ENCODE peak calls at places on chromosome 2, in seven cellular contexts. O is upper lobe of left lung, M is HCT116, Z is Panc1, H is K562, F is GM12878, Q is GM23338. D is an unnamed sample.

GRCh38 chr2:34031097-34031496 is 432.0 kb upstream of the FAM98A start:
- ATAC-seq in O (no peak), M (no peak), Z (no peak), H (no peak), F (no peak), Q (no peak), D (peak)

GRCh38 chr2:231185050-231185725 is 13.2 kb upstream of the ARMC9 start:
- ATAC-seq in O (no peak), M (no peak), Z (no peak), H (no peak), F (no peak), Q (no peak), D (no peak)

GRCh38 chr2:55992465-55992864 is 68.9 kb upstream of the EFEMP1 start:
- ATAC-seq in O (peak), M (no peak), Z (peak), H (no peak), F (no peak), Q (no peak), D (peak)

GRCh38 chr2:1656326-1656960 is 87.9 kb downstream of the PXDN start:
- ATAC-seq in O (no peak), M (peak), Z (peak), H (peak), F (no peak), Q (peak), D (no peak)

GRCh38 chr2:64325852-64326577 is 127.9 kb upstream of the LGALSL start:
- ATAC-seq in O (no peak), M (no peak), Z (no peak), H (peak), F (peak), Q (no peak), D (no peak)

GRCh38 chr2:11997142-11997541 is 250.7 kb downstream of the LPIN1 start:
- ATAC-seq in O (no peak), M (no peak), Z (no peak), H (no peak), F (peak), Q (no peak), D (no peak)

GRCh38 chr2:179104736-179105135 is 54.8 kb upstream of the CCDC141 start:
- ATAC-seq in O (peak), M (no peak), Z (peak), H (no peak), F (no peak), Q (no peak), D (peak)

GRCh38 chr2:206642075-206643025 is at the start of gene FAM237A:
- ATAC-seq in O (peak), M (no peak), Z (no peak), H (peak), F (peak), Q (peak), D (no peak)

GRCh38 chr2:26251893-26252292 is 7.2 kb downstream of the HADHB start:
- ATAC-seq in O (no peak), M (no peak), Z (no peak), H (peak), F (peak), Q (peak), D (peak)

GRCh38 chr2:77191665-77192064 is 330.5 kb downstream of the LRRTM4 start:
- ATAC-seq in O (no peak), M (no peak), Z (no peak), H (no peak), F (no peak), Q (no peak), D (no peak)

GRCh38 chr2:140842110-140842509 is 1288.7 kb downstream of the LRP1B start:
- ATAC-seq in O (no peak), M (no peak), Z (no peak), H (no peak), F (no peak), Q (no peak), D (no peak)

GRCh38 chr2:12796617-12797016 is 79.9 kb downstream of the TRIB2 start:
- ATAC-seq in O (no peak), M (no peak), Z (no peak), H (no peak), F (no peak), Q (no peak), D (peak)

GRCh38 chr2:216590780-216591179 is 42.4 kb upstream of the IGFBP2 start:
- ATAC-seq in O (no peak), M (peak), Z (no peak), H (peak), F (no peak), Q (peak), D (peak)

GRCh38 chr2:174233771-174234275 is 14.5 kb downstream of the OLA1 start:
- ATAC-seq in O (no peak), M (no peak), Z (no peak), H (no peak), F (peak), Q (no peak), D (no peak)

GRCh38 chr2:24272161-24272802 is 88.1 kb downstream of the ITSN2 start:
- ATAC-seq in O (no peak), M (no peak), Z (no peak), H (no peak), F (no peak), Q (no peak), D (no peak)

GRCh38 chr2:72115361-72116080 is 32.1 kb downstream of the CYP26B1 start:
- ATAC-seq in O (peak), M (peak), Z (peak), H (peak), F (no peak), Q (peak), D (peak)

GRCh38 chr2:42921162-42921550 is 128.8 kb upstream of the HAAO start:
- ATAC-seq in O (no peak), M (no peak), Z (no peak), H (peak), F (no peak), Q (no peak), D (no peak)

GRCh38 chr2:222690564-222691200 is 19.2 kb downstream of the MOGAT1 start:
- ATAC-seq in O (peak), M (peak), Z (peak), H (peak), F (peak), Q (peak), D (peak)

GRCh38 chr2:166406374-166406773 is 30.6 kb upstream of the SCN9A start:
- ATAC-seq in O (no peak), M (no peak), Z (no peak), H (no peak), F (no peak), Q (no peak), D (no peak)

GRCh38 chr2:20568501-20569463 is 82.1 kb downstream of the HS1BP3 start:
- ATAC-seq in O (no peak), M (peak), Z (no peak), H (peak), F (no peak), Q (no peak), D (peak)

GRCh38 chr2:38975009-38975408 is 85.3 kb downstream of the ARHGEF33 start:
- ATAC-seq in O (no peak), M (no peak), Z (no peak), H (no peak), F (no peak), Q (no peak), D (peak)

GRCh38 chr2:171201767-171202166 is 41.1 kb upstream of the TLK1 start:
- ATAC-seq in O (no peak), M (no peak), Z (no peak), H (no peak), F (no peak), Q (no peak), D (no peak)

GRCh38 chr2:26444236-26444635 is 33.7 kb downstream of the OTOF start:
- ATAC-seq in O (no peak), M (no peak), Z (no peak), H (no peak), F (no peak), Q (no peak), D (no peak)

GRCh38 chr2:226190479-226191252 is 609.0 kb downstream of the IRS1 start:
- ATAC-seq in O (no peak), M (peak), Z (no peak), H (no peak), F (no peak), Q (no peak), D (no peak)

GRCh38 chr2:205524656-205525055 is 157.6 kb upstream of the NRP2 start:
- ATAC-seq in O (no peak), M (no peak), Z (no peak), H (no peak), F (no peak), Q (no peak), D (no peak)

DNA sequence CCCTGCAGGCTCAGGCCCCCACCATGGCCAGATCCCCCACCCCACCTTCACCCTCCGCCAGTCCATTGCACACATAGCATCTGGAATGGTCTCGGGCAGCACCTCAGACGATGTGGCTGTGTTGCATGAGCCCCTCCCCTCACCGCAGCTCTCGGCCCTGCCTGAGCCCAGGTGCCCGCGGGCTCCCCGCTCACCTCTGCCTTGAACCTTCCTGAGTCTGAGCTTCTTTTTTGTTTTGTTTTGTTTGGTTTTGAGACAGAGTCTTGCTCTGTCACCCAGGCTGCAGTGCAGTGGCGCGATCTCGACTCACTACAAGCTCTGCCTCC is 20.1 kb downstream of the RRM2 start:
- ATAC-seq in O (no peak), M (no peak), Z (no peak), H (no peak), F (no peak), Q (peak), D (no peak)
- TF ChIP-seq CTCF in O (no peak), M (no peak), Z (no peak), H (no peak), F (no peak), Q (no peak), D (no peak)

GRCh38 chr2:217713395-217714267 is 289.2 kb downstream of the TNS1 start:
- ATAC-seq in O (peak), M (peak), Z (peak), H (peak), F (peak), Q (peak), D (peak)

GRCh38 chr2:217714268-217714643 is 288.5 kb downstream of the TNS1 start:
- ATAC-seq in O (peak), M (peak), Z (peak), H (no peak), F (no peak), Q (peak), D (peak)

GRCh38 chr2:217712431-217712830 is 290.4 kb downstream of the TNS1 start:
- ATAC-seq in O (no peak), M (no peak), Z (no peak), H (no peak), F (no peak), Q (no peak), D (no peak)

GRCh38 chr2:217717541-217717940 is 285.3 kb downstream of the TNS1 start:
- ATAC-seq in O (no peak), M (no peak), Z (no peak), H (no peak), F (no peak), Q (no peak), D (no peak)

GRCh38 chr2:217715484-217715883 is 287.3 kb downstream of the TNS1 start:
- ATAC-seq in O (no peak), M (no peak), Z (no peak), H (no peak), F (no peak), Q (no peak), D (no peak)
- TF ChIP-seq POLR2AphosphoS5 in O (no peak), M (no peak), Z (no peak), H (no peak), F (no peak), Q (no peak), D (no peak)

GRCh38 chr2:210035679-210036078 is 33.2 kb downstream of the RPE start:
- ATAC-seq in O (no peak), M (no peak), Z (no peak), H (no peak), F (no peak), Q (no peak), D (no peak)
- TF ChIP-seq CTCF in O (no peak), M (no peak), Z (no peak), H (no peak), F (no peak), Q (no peak), D (no peak)

GRCh38 chr2:116975580-116975979 is 838.9 kb upstream of the DDX18 start:
- ATAC-seq in O (no peak), M (no peak), Z (no peak), H (no peak), F (no peak), Q (no peak), D (no peak)
- TF ChIP-seq POLR2AphosphoS5 in O (no peak), M (no peak), Z (no peak), H (no peak), F (no peak), Q (no peak), D (no peak)